ENCODE peak calls at places on chromosomes 13 and 19, in four cellular contexts. R is Peyer's patch, L is stomach, O is gastrocnemius medialis. F is an unnamed sample. For H3K36me3, the result is how much of the 10 kb centered on the place peaks cover.

GRCh38 chr13:39129253-39129652 is 91.0 kb downstream of the NHLRC3 start:
- DNase-seq in R (no peak), L (no peak), O (no peak), F (no peak)

GRCh38 chr13:108769213-108770070 is 140.0 kb downstream of the MYO16 start:
- DNase-seq in R (no peak), L (no peak), O (no peak), F (no peak)

GRCh38 chr13:26494591-26494990 is 62.9 kb upstream of the WASF3 start:
- DNase-seq in R (no peak), L (no peak), O (no peak), F (peak)

GRCh38 chr13:25881136-25881926 is 170.5 kb downstream of the SHISA2 start:
- DNase-seq in R (no peak), L (no peak), O (no peak), F (no peak)

GRCh38 chr13:25988655-25989054 is 63.2 kb downstream of the SHISA2 start:
- DNase-seq in R (no peak), L (no peak), O (no peak), F (no peak)

GRCh38 chr19:18294467-18294864 is 13.0 kb upstream of the JUND start:
- DNase-seq in R (peak), L (peak), O (no peak), F (no peak)

GRCh38 chr19:19651076-19651475 is 7.6 kb upstream of the GMIP start:
- DNase-seq in R (no peak), L (no peak), O (no peak), F (no peak)

GRCh38 chr13:28579334-28579733 is 79.6 kb upstream of the POMP start:
- DNase-seq in R (no peak), L (no peak), O (no peak), F (no peak)

GRCh38 chr19:6065685-6066365 is 44.5 kb downstream of the RFX2 start:
- DNase-seq in R (peak), L (no peak), O (no peak), F (no peak)

GRCh38 chr19:49758292-49758691 is 4.8 kb downstream of the TSKS start:
- DNase-seq in R (no peak), L (no peak), O (no peak), F (no peak)

GRCh38 chr19:15397782-15398181 is 18.2 kb upstream of the AKAP8 start:
- DNase-seq in R (peak), L (no peak), O (no peak), F (peak)

GRCh38 chr19:15399234-15399515 is 19.6 kb upstream of the AKAP8 start:
- DNase-seq in R (peak), L (no peak), O (no peak), F (peak)

GRCh38 chr19:15396436-15396835 is 16.8 kb upstream of the AKAP8 start:
- DNase-seq in R (peak), L (no peak), O (no peak), F (peak)

GRCh38 chr19:15398501-15399233 is 19.1 kb upstream of the AKAP8 start:
- DNase-seq in R (peak), L (no peak), O (peak), F (peak)

GRCh38 chr19:15397236-15397635 is 17.6 kb upstream of the AKAP8 start:
- DNase-seq in R (peak), L (no peak), O (no peak), F (peak)
- H3K36me3 ChIP-seq in R (under half), L (half or more), O (under half), F (half or more)

GRCh38 chr19:7377196-7377595 is 28.5 kb downstream of the ARHGEF18 start:
- DNase-seq in R (no peak), L (no peak), O (no peak), F (no peak)
- TF ChIP-seq POLR2A in R (no peak), L (no peak), O (no peak), F (no peak)

GRCh38 chr19:16209266-16209665 is 11.6 kb downstream of the AP1M1 start:
- DNase-seq in R (peak), L (no peak), O (no peak), F (no peak)

GRCh38 chr19:16207490-16208025 is 9.8 kb downstream of the AP1M1 start:
- DNase-seq in R (peak), L (no peak), O (no peak), F (peak)

GRCh38 chr19:16210168-16210567 is 12.5 kb downstream of the AP1M1 start:
- DNase-seq in R (no peak), L (no peak), O (no peak), F (peak)

GRCh38 chr19:16208064-16208759 is 10.5 kb downstream of the AP1M1 start:
- DNase-seq in R (peak), L (no peak), O (no peak), F (peak)

GRCh38 chr19:16208847-16209246 is 11.1 kb downstream of the AP1M1 start:
- DNase-seq in R (peak), L (no peak), O (no peak), F (peak)
- H3K36me3 ChIP-seq in R (under half), L (half or more), O (under half), F (under half)

GRCh38 chr19:31294189-31294588 is 55.0 kb downstream of the TSHZ3 start:
- DNase-seq in R (no peak), L (no peak), O (no peak), F (peak)

GRCh38 chr19:31290926-31291590 is 58.2 kb downstream of the TSHZ3 start:
- DNase-seq in R (no peak), L (no peak), O (no peak), F (peak)

GRCh38 chr19:31289976-31290375 is 59.3 kb downstream of the TSHZ3 start:
- DNase-seq in R (no peak), L (no peak), O (no peak), F (peak)

GRCh38 chr19:31289381-31289880 is 59.8 kb downstream of the TSHZ3 start:
- DNase-seq in R (no peak), L (no peak), O (no peak), F (peak)

GRCh38 chr19:31292639-31293185 is 56.5 kb downstream of the TSHZ3 start:
- DNase-seq in R (no peak), L (no peak), O (no peak), F (no peak)
- TF ChIP-seq POLR2A in R (no peak), L (no peak), O (no peak), F (no peak)

F was measured in sigmoid colon.